ENCODE peak calls at places on chromosome X, in four cellular contexts. P is heart left ventricle, Y is H9, V is fibroblast of lung. C is an unnamed sample.

GRCh38 chrX:29858714-29859113 is 356.6 kb upstream of the MAGEB2 start:
- DNase-seq in P (no peak), Y (no peak), V (peak), C (no peak)

GRCh38 chrX:964831-965416 is 247.5 kb downstream of the CRLF2 start:
- DNase-seq in V (no peak), P (no peak), Y (no peak), C (no peak)

GRCh38 chrX:39950035-39950688 is 147.6 kb downstream of the BCOR start:
- DNase-seq in V (no peak), Y (no peak), P (no peak), C (no peak)

GRCh38 chrX:1389993-1390285 is 2.0 kb downstream of the SLC25A6 start:
- DNase-seq in P (no peak), Y (no peak), V (no peak), C (no peak)

GRCh38 chrX:19512961-19513360 is 2.3 kb downstream of the MAP3K15 start:
- DNase-seq in P (no peak), V (no peak), Y (no peak), C (no peak)

GRCh38 chrX:120690344-120690743 is 60.5 kb upstream of the C1GALT1C1 start:
- DNase-seq in V (no peak), Y (no peak), P (no peak), C (no peak)

GRCh38 chrX:93422693-93423092 is 250.7 kb downstream of the NAP1L3 start:
- DNase-seq in P (no peak), Y (peak), V (peak), C (no peak)

GRCh38 chrX:40947276-40947675 is 138.0 kb upstream of the USP9X start:
- DNase-seq in P (no peak), Y (no peak), V (peak), C (no peak)

GRCh38 chrX:103513476-103514108 is 5.7 kb downstream of the RAB40A start:
- DNase-seq in Y (no peak), V (no peak), P (no peak), C (no peak)

GRCh38 chrX:67953658-67954057 is 409.8 kb downstream of the AR start:
- DNase-seq in P (no peak), Y (no peak), V (no peak), C (no peak)
- TF ChIP-seq CTCF in P (no peak), Y (no peak), V (no peak), C (no peak)

GRCh38 chrX:30865020-30865419 is 24.0 kb downstream of the TAB3 start:
- DNase-seq in V (no peak), Y (peak), P (no peak), C (no peak)
- TF ChIP-seq CTCF in V (no peak), Y (peak), P (no peak), C (no peak)

GRCh38 chrX:154310991-154311541 is 15.5 kb downstream of the TKTL1 start:
- DNase-seq in V (no peak), P (no peak), Y (no peak), C (no peak)

GRCh38 chrX:154309041-154309775 is 13.6 kb downstream of the TKTL1 start:
- DNase-seq in V (no peak), P (no peak), Y (no peak), C (no peak)

GRCh38 chrX:154307207-154307606 is 11.6 kb downstream of the TKTL1 start:
- DNase-seq in Y (no peak), V (no peak), P (no peak), C (no peak)

GRCh38 chrX:154305481-154306205 is 10.0 kb downstream of the TKTL1 start:
- DNase-seq in Y (no peak), P (no peak), V (no peak), C (no peak)

GRCh38 chrX:154308108-154308946 is 12.7 kb downstream of the TKTL1 start:
- DNase-seq in V (peak), Y (peak), P (peak), C (no peak)
- TF ChIP-seq CTCF in V (peak), Y (peak), P (peak), C (peak)

DNA sequence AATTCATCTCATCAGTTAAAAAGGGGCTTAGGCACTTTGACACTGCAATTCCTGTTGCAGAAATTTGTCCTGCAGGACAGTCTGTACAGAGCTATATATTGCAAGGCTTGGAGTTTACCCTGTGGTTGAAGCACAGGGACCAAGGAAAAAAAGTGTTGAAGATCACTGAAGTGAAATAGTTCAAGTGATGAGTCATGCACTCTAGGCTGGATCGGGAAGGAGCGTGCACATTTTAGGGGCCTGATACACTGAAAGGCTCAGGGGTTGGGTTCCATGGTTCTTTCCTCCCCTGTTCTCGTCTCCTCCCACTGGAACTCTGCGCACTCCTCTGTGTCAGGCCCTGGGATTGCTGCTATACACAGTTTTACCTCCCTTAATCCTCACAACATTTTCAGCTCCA is 104.9 kb upstream of the ARMCX2 start:
- DNase-seq in Y (no peak), V (no peak), P (no peak), C (no peak)
- TF ChIP-seq CTCF in Y (no peak), V (no peak), P (no peak), C (no peak)